ENCODE peak calls at places on chromosomes 13 and 19, in four cellular contexts. Y is HCT116, L is prostate gland, D is ovary. T is an unnamed sample.

GRCh38 chr19:4967738-4968461 is 1.0 kb upstream of the KDM4B start:
- DNase-seq in Y (no peak), D (no peak), L (no peak), T (no peak)

GRCh38 chr19:45677351-45678230 is 9.6 kb downstream of the GIPR start:
- DNase-seq in D (peak; percentile 39), L (peak; percentile 92), Y (peak; percentile 99), T (no peak)

GRCh38 chr19:20259615-20260014 is 92.6 kb downstream of the ZNF486 start:
- DNase-seq in Y (no peak), D (no peak), L (no peak), T (no peak)

GRCh38 chr19:18155095-18156087 is 2.4 kb downstream of the PIK3R2 start:
- DNase-seq in L (no peak), D (no peak), Y (no peak), T (no peak)

GRCh38 chr19:29927944-29928669 is 13.9 kb upstream of the URI1 start:
- DNase-seq in Y (no peak), D (no peak), L (no peak), T (no peak)

GRCh38 chr19:52473655-52474350 is 20.4 kb downstream of the ZNF578 start:
- DNase-seq in D (no peak), L (no peak), Y (no peak), T (no peak)

GRCh38 chr13:38979891-38980627 is 10.6 kb downstream of the STOML3 start:
- DNase-seq in L (no peak), D (no peak), Y (no peak), T (peak; percentile 24)

GRCh38 chr13:95100525-95101121 is 200.6 kb downstream of the ABCC4 start:
- DNase-seq in D (no peak), L (peak; percentile 53), Y (no peak), T (no peak)

GRCh38 chr19:869245-870177 is 10.0 kb downstream of the CFD start:
- DNase-seq in Y (peak; percentile 63), L (no peak), D (peak; percentile 92), T (peak; percentile 64)

GRCh38 chr13:22357132-22357531 is 686.3 kb downstream of the FGF9 start:
- DNase-seq in Y (no peak), L (no peak), D (no peak), T (no peak)

GRCh38 chr13:88824218-88824617 is 1153.0 kb downstream of the SLITRK5 start:
- DNase-seq in L (no peak), D (no peak), Y (no peak), T (no peak)

GRCh38 chr13:89755729-89756492 is 1591.6 kb upstream of the MIR17HG start:
- DNase-seq in L (no peak), D (no peak), Y (no peak), T (no peak)

GRCh38 chr19:6318772-6319171 is 14.6 kb downstream of the ACER1 start:
- DNase-seq in Y (no peak), L (no peak), D (no peak), T (no peak)

GRCh38 chr13:50936681-50937080 is 27.1 kb downstream of the RNASEH2B start:
- DNase-seq in D (no peak), Y (no peak), L (no peak), T (no peak)

GRCh38 chr19:35755550-35756371 is 1.1 kb downstream of the HSPB6 start:
- DNase-seq in D (peak; percentile 96), Y (no peak), L (peak; percentile 38), T (peak; percentile 91)

GRCh38 chr19:41531438-41532311 is 44.3 kb upstream of the CEACAM21 start:
- DNase-seq in L (peak; percentile 55), D (peak; percentile 63), Y (no peak), T (peak; percentile 56)
- H3K4me1 ChIP-seq in L (no peaks in the 10 kb centered on the region), D (no peaks in the 10 kb centered on the region), Y (no peaks in the 10 kb centered on the region), T (peaks cover 16% of the 10 kb centered on the region)

DNA sequence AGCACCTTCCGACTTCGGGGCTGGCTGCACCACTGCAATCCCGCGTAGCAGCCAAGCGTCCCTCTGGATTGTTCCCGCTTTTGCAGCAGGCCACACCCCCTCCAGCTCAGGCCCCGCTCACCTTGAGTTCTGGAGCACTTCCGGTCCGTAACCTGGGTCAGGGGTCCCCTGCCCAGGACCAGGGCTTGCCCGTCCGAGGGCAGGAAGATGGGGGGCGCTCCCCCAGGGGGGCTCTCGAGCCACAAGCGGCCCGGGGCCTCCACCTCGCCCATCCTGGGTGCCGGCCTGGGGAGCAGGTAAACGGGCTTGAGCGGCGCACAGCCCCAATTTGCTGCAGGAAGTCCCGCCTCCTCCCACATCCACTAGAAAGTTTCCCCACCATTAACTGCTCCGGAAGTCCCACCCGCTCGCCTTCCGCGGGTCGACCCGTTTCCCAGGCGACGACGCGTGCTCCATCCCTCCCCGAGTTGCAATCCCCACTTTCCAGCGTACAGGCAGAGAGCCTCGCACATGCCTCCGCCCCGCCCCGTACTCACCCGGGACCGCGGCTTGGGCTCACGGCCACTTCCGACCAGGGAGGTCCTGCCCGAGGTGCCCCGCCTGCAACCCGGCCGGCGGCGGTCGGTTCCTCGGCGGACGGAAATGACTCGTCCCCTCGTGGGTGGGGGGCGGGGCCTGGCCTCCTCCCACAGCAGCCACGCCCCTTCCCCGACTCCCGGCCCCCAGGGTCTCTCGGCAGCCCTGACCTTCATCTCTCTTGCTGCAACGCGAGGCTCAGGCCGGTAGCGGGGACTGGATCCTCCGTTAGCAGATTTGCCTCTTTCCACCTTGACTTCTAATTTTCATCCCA is at the start of gene PNKP:
- DNase-seq in L (peak; percentile 90), D (peak; percentile 93), Y (peak; percentile 82), T (peak; percentile 83)
- TF ChIP-seq POLR2A in L (peak; percentile 61), D (peak; percentile 64), Y (no peak), T (peak; percentile 72)

GRCh38 chr19:13506550-13506878 is 235 bp upstream of the CACNA1A start:
- DNase-seq in L (no peak), Y (no peak), D (no peak), T (no peak)
- H3K4me3 ChIP-seq in L (no peak overlapping the region), Y (no peak overlapping the region), D (no peak overlapping the region), T (no peak overlapping the region)

GRCh38 chr13:33281951-33282595 is 3.5 kb downstream of the STARD13 start:
- DNase-seq in Y (no peak), L (no peak), D (no peak), T (no peak)
- H3K4me1 ChIP-seq in Y (peaks cover 11% of the 10 kb centered on the region), L (no peaks in the 10 kb centered on the region), D (peaks cover under 1% of the 10 kb centered on the region), T (peaks cover 67% of the 10 kb centered on the region)

T was measured in gastrocnemius medialis.